ENCODE peak calls at places on chromosomes 7 and 10, in four cellular contexts. One of them, this sample, is unnamed.

GRCh38 chr7:28998110-28998509 is 40.0 kb upstream of the TRIL start:
- DNase-seq in tibial nerve: no peak
- DNase-seq in thoracic aorta: no peak
- DNase-seq in spleen: no peak
- DNase-seq in this sample: no peak

GRCh38 chr10:3107426-3107961 is 40.1 kb downstream of the PFKP start:
- DNase-seq in tibial nerve: peak; percentile 51
- DNase-seq in spleen: no peak
- DNase-seq in thoracic aorta: peak; percentile 86
- DNase-seq in this sample: no peak

GRCh38 chr10:118045842-118046490 is 775 bp downstream of the RAB11FIP2 start:
- DNase-seq in tibial nerve: no peak
- DNase-seq in spleen: no peak
- DNase-seq in thoracic aorta: peak; percentile 31
- DNase-seq in this sample: peak; percentile 3

GRCh38 chr10:14667748-14668147 is 106.9 kb downstream of the FAM107B start:
- DNase-seq in tibial nerve: no peak
- DNase-seq in thoracic aorta: no peak
- DNase-seq in spleen: no peak
- DNase-seq in this sample: no peak

GRCh38 chr7:2607122-2607912 is 24.5 kb upstream of the TTYH3 start:
- DNase-seq in thoracic aorta: peak; percentile 40
- DNase-seq in spleen: peak; percentile 89
- DNase-seq in tibial nerve: no peak
- DNase-seq in this sample: no peak

GRCh38 chr7:99601656-99602310 is 3.7 kb downstream of the TMEM225B start:
- DNase-seq in tibial nerve: no peak
- DNase-seq in thoracic aorta: no peak
- DNase-seq in spleen: no peak
- DNase-seq in this sample: no peak

GRCh38 chr10:106513328-106513727 is 651.2 kb downstream of the SORCS1 start:
- DNase-seq in tibial nerve: no peak
- DNase-seq in spleen: no peak
- DNase-seq in thoracic aorta: no peak
- DNase-seq in this sample: no peak

GRCh38 chr10:61110188-61110844 is 166.3 kb upstream of the RHOBTB1 start:
- DNase-seq in spleen: no peak
- DNase-seq in tibial nerve: no peak
- DNase-seq in thoracic aorta: no peak
- DNase-seq in this sample: no peak

GRCh38 chr7:9407816-9408215 is 974.4 kb downstream of the NXPH1 start:
- DNase-seq in thoracic aorta: no peak
- DNase-seq in tibial nerve: no peak
- DNase-seq in spleen: no peak
- DNase-seq in this sample: no peak

GRCh38 chr10:70297224-70297623 is 13.4 kb upstream of the NPFFR1 start:
- DNase-seq in spleen: no peak
- DNase-seq in thoracic aorta: no peak
- DNase-seq in tibial nerve: no peak
- DNase-seq in this sample: no peak

GRCh38 chr10:117132751-117133231 is 5.3 kb downstream of the VAX1 start:
- DNase-seq in spleen: no peak
- DNase-seq in thoracic aorta: no peak
- DNase-seq in tibial nerve: no peak
- DNase-seq in this sample: no peak

GRCh38 chr10:132845041-132845551 is 59.1 kb upstream of the NKX6-2 start:
- DNase-seq in thoracic aorta: no peak
- DNase-seq in tibial nerve: no peak
- DNase-seq in spleen: peak; percentile 61
- DNase-seq in this sample: no peak

GRCh38 chr7:107813524-107813923 is 10.5 kb upstream of the SLC26A3 start:
- DNase-seq in tibial nerve: no peak
- DNase-seq in spleen: no peak
- DNase-seq in thoracic aorta: no peak
- DNase-seq in this sample: no peak

GRCh38 chr7:112381311-112382091 is 68.8 kb upstream of the IFRD1 start:
- DNase-seq in thoracic aorta: no peak
- DNase-seq in spleen: no peak
- DNase-seq in tibial nerve: no peak
- DNase-seq in this sample: no peak

GRCh38 chr7:148697950-148698396 is 730 bp upstream of the CUL1 start:
- DNase-seq in tibial nerve: no peak
- DNase-seq in thoracic aorta: no peak
- DNase-seq in spleen: no peak
- DNase-seq in this sample: no peak

GRCh38 chr10:87842776-87843497 is 20.4 kb downstream of the KLLN start:
- DNase-seq in tibial nerve: no peak
- DNase-seq in spleen: no peak
- DNase-seq in thoracic aorta: no peak
- DNase-seq in this sample: no peak

GRCh38 chr10:132534348-132535064 is 3.1 kb upstream of the INPP5A start:
- DNase-seq in spleen: no peak
- DNase-seq in thoracic aorta: no peak
- DNase-seq in tibial nerve: no peak
- DNase-seq in this sample: no peak

GRCh38 chr7:112749775-112750174 is 40.4 kb downstream of the TMEM168 start:
- DNase-seq in thoracic aorta: no peak
- DNase-seq in tibial nerve: no peak
- DNase-seq in spleen: no peak
- DNase-seq in this sample: no peak

DNA sequence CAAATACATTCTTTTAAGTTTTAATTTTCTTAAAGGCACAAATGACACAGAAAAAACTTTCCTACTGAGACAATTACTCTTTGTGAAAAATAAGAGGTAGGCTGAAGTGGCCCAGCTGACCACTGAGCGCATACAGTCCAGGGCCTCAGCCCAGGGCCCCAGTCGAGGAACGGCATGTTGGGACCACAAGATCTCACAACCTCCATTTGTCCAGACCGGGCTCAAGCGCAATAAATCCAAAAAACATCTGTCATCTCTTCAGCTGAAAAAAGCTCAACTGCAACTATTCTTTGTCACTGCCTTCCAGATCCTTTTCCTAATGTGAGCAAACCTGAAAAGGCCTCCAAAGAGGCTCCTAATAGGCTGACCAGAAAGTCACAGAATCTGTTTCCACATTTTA is 165.8 kb downstream of the SRPK2 start:
- DNase-seq in tibial nerve: no peak
- DNase-seq in thoracic aorta: no peak
- DNase-seq in spleen: no peak
- DNase-seq in this sample: no peak
- H3K27ac ChIP-seq in tibial nerve: peak overlapping the region; percentile 43
- H3K27ac ChIP-seq in thoracic aorta: no peak overlapping the region
- H3K27ac ChIP-seq in spleen: no peak overlapping the region
- H3K27ac ChIP-seq in this sample: no peak overlapping the region

GRCh38 chr10:96460316-96460715 is 53.4 kb downstream of the TLL2 start:
- DNase-seq in tibial nerve: no peak
- DNase-seq in thoracic aorta: no peak
- DNase-seq in spleen: no peak
- DNase-seq in this sample: no peak
- H3K27ac ChIP-seq in tibial nerve: no peak overlapping the region
- H3K27ac ChIP-seq in thoracic aorta: no peak overlapping the region
- H3K27ac ChIP-seq in spleen: no peak overlapping the region
- H3K27ac ChIP-seq in this sample: no peak overlapping the region

DNA sequence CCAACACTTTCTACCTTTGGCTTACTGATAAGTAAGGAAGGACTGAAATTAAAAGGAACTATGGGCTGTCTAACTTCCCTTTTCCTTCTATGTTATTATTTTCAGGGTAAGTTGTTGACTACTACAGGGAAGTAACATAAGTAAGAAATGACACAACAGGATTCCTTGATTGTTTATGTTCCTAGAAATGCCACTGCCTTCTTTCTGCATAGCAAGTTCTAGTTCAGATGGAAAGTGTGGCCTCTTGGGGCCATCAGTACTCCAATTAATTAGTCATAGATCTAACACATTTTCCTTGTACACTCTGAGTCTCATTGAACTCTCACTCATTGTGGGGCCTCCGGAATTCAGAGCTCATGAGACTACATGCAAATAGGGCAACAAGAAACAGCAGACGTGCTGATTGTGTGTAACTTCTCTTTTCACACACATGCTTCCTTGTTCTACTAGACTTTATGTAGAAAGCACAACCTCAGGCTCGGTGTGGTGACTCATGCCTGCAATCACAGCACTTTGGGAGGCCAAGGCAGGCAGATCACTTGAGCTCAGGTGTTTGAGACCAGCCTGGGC is 35.3 kb upstream of the HIBADH start:
- DNase-seq in spleen: peak; percentile 83
- DNase-seq in thoracic aorta: no peak
- DNase-seq in tibial nerve: no peak
- DNase-seq in this sample: no peak
- H3K27ac ChIP-seq in spleen: peak overlapping the region; percentile 60
- H3K27ac ChIP-seq in thoracic aorta: no peak overlapping the region
- H3K27ac ChIP-seq in tibial nerve: peak overlapping the region; percentile 1
- H3K27ac ChIP-seq in this sample: no peak overlapping the region

DNA sequence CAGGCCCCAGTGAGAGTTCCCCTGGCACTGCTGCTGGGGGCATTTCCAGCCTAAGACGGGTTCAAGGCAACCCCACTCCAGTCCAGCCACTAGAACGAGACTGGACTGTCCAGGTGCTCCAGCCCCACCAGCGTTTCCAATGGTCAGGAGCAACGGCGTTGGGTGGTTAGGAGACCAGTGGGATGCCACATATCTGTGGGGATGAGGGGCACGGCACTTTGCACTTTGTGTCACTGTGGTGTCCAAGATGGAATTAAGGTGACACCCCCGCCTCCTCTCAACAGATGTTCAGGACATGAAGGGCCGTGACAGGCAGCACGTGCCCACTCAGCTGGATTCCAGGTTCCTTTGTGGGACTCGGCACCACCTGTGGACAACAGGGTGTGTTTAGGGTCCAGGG is 138.9 kb downstream of the PTPRN2 start:
- DNase-seq in tibial nerve: no peak
- DNase-seq in thoracic aorta: no peak
- DNase-seq in spleen: no peak
- DNase-seq in this sample: no peak
- H3K27ac ChIP-seq in tibial nerve: no peak overlapping the region
- H3K27ac ChIP-seq in thoracic aorta: no peak overlapping the region
- H3K27ac ChIP-seq in spleen: no peak overlapping the region
- H3K27ac ChIP-seq in this sample: no peak overlapping the region

GRCh38 chr10:113019692-113020424 is 69.8 kb downstream of the TCF7L2 start:
- DNase-seq in thoracic aorta: no peak
- DNase-seq in tibial nerve: no peak
- DNase-seq in spleen: no peak
- DNase-seq in this sample: no peak
- H3K27ac ChIP-seq in thoracic aorta: peak overlapping the region; percentile 38
- H3K27ac ChIP-seq in tibial nerve: no peak overlapping the region
- H3K27ac ChIP-seq in spleen: no peak overlapping the region
- H3K27ac ChIP-seq in this sample: no peak overlapping the region

GRCh38 chr10:110668443-110668842 is 24.3 kb downstream of the RBM20 start:
- DNase-seq in thoracic aorta: no peak
- DNase-seq in tibial nerve: no peak
- DNase-seq in spleen: no peak
- DNase-seq in this sample: no peak

GRCh38 chr10:110670335-110670734 is 26.2 kb downstream of the RBM20 start:
- DNase-seq in tibial nerve: no peak
- DNase-seq in spleen: no peak
- DNase-seq in thoracic aorta: no peak
- DNase-seq in this sample: no peak

GRCh38 chr10:110672580-110672919 is 28.4 kb downstream of the RBM20 start:
- DNase-seq in tibial nerve: no peak
- DNase-seq in thoracic aorta: no peak
- DNase-seq in spleen: no peak
- DNase-seq in this sample: no peak

GRCh38 chr10:110676016-110676415 is 31.9 kb downstream of the RBM20 start:
- DNase-seq in spleen: no peak
- DNase-seq in thoracic aorta: no peak
- DNase-seq in tibial nerve: no peak
- DNase-seq in this sample: no peak

DNA sequence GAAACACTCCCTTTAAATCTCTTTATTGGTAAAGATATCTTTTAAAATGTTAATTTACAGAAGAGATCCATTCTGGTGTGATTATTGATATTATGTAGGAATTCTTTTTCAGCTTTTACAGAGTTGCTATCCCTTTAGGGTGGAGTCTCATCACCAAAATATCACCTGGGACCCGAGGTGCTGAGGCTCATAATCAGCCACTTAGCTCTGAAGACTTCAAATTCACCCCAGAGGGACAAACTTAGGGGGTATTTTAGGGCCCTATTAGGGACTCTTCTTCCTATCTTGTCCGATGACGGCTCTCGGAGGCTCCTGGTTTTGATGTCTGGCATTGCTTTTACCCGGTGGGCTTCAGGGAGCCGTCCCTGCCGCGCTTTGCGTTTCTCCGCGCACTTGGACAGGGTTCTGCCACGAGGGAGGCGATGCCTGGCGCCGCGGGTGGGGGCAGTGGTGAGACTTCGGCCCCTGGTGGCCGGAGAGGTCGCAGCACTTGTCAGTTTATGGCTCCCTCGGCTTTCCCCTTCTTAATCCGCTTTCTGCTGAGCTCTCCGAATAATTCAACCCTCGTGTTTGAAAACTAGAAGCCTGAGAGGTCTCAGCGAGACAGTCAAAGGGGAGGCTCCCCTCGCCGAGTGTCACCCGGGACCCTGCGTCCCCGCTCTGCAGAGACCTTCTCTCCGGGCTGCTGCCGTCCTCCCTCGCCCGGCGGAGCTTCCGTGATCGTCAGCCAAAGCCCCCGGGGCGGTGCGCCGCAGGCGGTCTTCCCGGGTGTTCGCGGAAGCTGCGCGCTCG is 27.8 kb downstream of the RBM20 start:
- DNase-seq in thoracic aorta: peak; percentile 28
- DNase-seq in spleen: peak; percentile 95
- DNase-seq in tibial nerve: no peak
- DNase-seq in this sample: peak; percentile 17
- H3K27ac ChIP-seq in thoracic aorta: peak overlapping the region; percentile 77
- H3K27ac ChIP-seq in spleen: peak overlapping the region; percentile 80
- H3K27ac ChIP-seq in tibial nerve: peak overlapping the region; percentile 86
- H3K27ac ChIP-seq in this sample: peak overlapping the region; percentile 40

DNA sequence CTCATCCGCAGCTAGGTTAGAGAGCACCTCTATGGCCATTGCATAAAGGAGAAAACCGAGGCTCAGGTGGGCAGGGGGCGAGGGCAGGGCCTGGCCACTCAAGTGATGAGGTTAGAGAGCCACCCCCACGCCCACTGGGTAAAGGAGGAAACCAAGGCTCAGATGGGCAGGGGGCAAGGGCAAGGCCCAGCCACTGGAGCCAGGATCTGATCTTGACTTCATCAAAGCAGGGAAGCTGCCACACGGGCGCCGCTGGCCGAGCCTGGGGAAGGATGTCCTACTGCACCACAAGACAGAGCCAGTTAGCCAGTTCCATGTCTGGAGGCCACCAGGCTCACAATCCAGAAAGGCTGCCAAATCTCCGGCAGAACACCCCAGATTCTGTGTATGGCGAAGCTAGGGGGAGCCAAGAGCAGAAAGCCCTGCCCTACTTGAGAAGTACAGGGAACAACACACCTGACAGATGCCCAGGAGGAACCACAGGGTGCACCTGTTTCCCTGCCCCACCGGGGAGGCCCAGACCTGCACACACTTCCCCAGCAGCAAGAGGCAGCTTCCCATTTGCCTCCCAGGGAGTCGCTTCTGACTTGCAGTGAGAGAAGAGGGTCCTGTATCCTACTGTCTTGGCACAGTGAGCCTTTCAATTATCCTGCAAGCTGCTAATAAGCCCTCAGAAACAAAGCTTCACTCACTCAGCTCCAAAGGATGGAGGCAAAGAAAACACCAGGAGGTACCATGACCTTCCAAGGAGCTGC is 101.9 kb downstream of the TNS3 start:
- DNase-seq in spleen: no peak
- DNase-seq in thoracic aorta: no peak
- DNase-seq in tibial nerve: no peak
- DNase-seq in this sample: no peak
- H3K27ac ChIP-seq in spleen: peak overlapping the region; percentile 67
- H3K27ac ChIP-seq in thoracic aorta: no peak overlapping the region
- H3K27ac ChIP-seq in tibial nerve: peak overlapping the region; percentile 81
- H3K27ac ChIP-seq in this sample: no peak overlapping the region

This sample was measured in effector memory CD4-positive, alpha-beta T cell.